ENCODE peak calls at places on chromosomes 2 and 18, in five cellular contexts. One of them, this sample, is unnamed.

GRCh38 chr2:175057078-175057685 is 52.0 kb upstream of the CHN1 start:
- DNase-seq in HL-60: no peak
- DNase-seq in neural progenitor cell: no peak
- DNase-seq in fibroblast of pulmonary artery: no peak
- DNase-seq in AG04450: no peak
- DNase-seq in this sample: no peak

GRCh38 chr18:10122116-10122515 is 208.3 kb downstream of the VAPA start:
- DNase-seq in HL-60: no peak
- DNase-seq in neural progenitor cell: no peak
- DNase-seq in fibroblast of pulmonary artery: peak; percentile 52
- DNase-seq in AG04450: no peak
- DNase-seq in this sample: peak; percentile 46

GRCh38 chr18:30985753-30986152 is 56.8 kb downstream of the DSC3 start:
- DNase-seq in HL-60: no peak
- DNase-seq in neural progenitor cell: no peak
- DNase-seq in fibroblast of pulmonary artery: no peak
- DNase-seq in AG04450: no peak
- DNase-seq in this sample: no peak

GRCh38 chr2:150594299-150594698 is 106.8 kb upstream of the RND3 start:
- DNase-seq in HL-60: no peak
- DNase-seq in neural progenitor cell: no peak
- DNase-seq in fibroblast of pulmonary artery: no peak
- DNase-seq in AG04450: no peak
- DNase-seq in this sample: no peak

GRCh38 chr2:17614174-17614573 is 73.7 kb downstream of the VSNL1 start:
- DNase-seq in HL-60: no peak
- DNase-seq in neural progenitor cell: no peak
- DNase-seq in fibroblast of pulmonary artery: no peak
- DNase-seq in AG04450: no peak
- DNase-seq in this sample: no peak

GRCh38 chr2:52639692-52640091 is 1127.9 kb upstream of the CHAC2 start:
- DNase-seq in HL-60: no peak
- DNase-seq in neural progenitor cell: no peak
- DNase-seq in fibroblast of pulmonary artery: peak; percentile 10
- DNase-seq in AG04450: peak; percentile 16
- DNase-seq in this sample: peak; percentile 2

GRCh38 chr2:5123597-5124196 is 568.5 kb upstream of the SOX11 start:
- DNase-seq in HL-60: no peak
- DNase-seq in neural progenitor cell: no peak
- DNase-seq in fibroblast of pulmonary artery: no peak
- DNase-seq in AG04450: no peak
- DNase-seq in this sample: no peak

GRCh38 chr2:10501980-10502802 is 54.1 kb upstream of the ODC1 start:
- DNase-seq in HL-60: no peak
- DNase-seq in neural progenitor cell: no peak
- DNase-seq in fibroblast of pulmonary artery: no peak
- DNase-seq in AG04450: no peak
- DNase-seq in this sample: no peak

GRCh38 chr2:32058130-32058529 is 5.2 kb upstream of the SPAST start:
- DNase-seq in HL-60: no peak
- DNase-seq in neural progenitor cell: no peak
- DNase-seq in fibroblast of pulmonary artery: peak; percentile 22
- DNase-seq in AG04450: no peak
- DNase-seq in this sample: peak; percentile 22

GRCh38 chr2:178819992-178820391 is 12.8 kb upstream of the TTN start:
- DNase-seq in HL-60: no peak
- DNase-seq in neural progenitor cell: no peak
- DNase-seq in fibroblast of pulmonary artery: no peak
- DNase-seq in AG04450: no peak
- DNase-seq in this sample: peak; percentile 16

GRCh38 chr2:130366720-130367119 is 10.9 kb downstream of the PTPN18 start:
- DNase-seq in HL-60: no peak
- DNase-seq in neural progenitor cell: no peak
- DNase-seq in fibroblast of pulmonary artery: no peak
- DNase-seq in AG04450: no peak
- DNase-seq in this sample: no peak

GRCh38 chr2:176171331-176172006 is 14.4 kb downstream of the HOXD3 start:
- DNase-seq in HL-60: no peak
- DNase-seq in neural progenitor cell: peak; percentile 67
- DNase-seq in fibroblast of pulmonary artery: no peak
- DNase-seq in AG04450: no peak
- DNase-seq in this sample: no peak

GRCh38 chr2:217361491-217361890 is 501.6 kb upstream of the TNP1 start:
- DNase-seq in HL-60: no peak
- DNase-seq in neural progenitor cell: no peak
- DNase-seq in fibroblast of pulmonary artery: no peak
- DNase-seq in AG04450: no peak
- DNase-seq in this sample: peak; percentile 71

GRCh38 chr2:101967826-101968498 is 23.8 kb upstream of the IL1R2 start:
- DNase-seq in HL-60: no peak
- DNase-seq in neural progenitor cell: no peak
- DNase-seq in fibroblast of pulmonary artery: peak; percentile 78
- DNase-seq in AG04450: no peak
- DNase-seq in this sample: peak; percentile 85

GRCh38 chr18:45526120-45526841 is 89.0 kb upstream of the SLC14A2 start:
- DNase-seq in HL-60: no peak
- DNase-seq in neural progenitor cell: no peak
- DNase-seq in fibroblast of pulmonary artery: peak; percentile 6
- DNase-seq in AG04450: no peak
- DNase-seq in this sample: peak; percentile 85

GRCh38 chr2:44005831-44006230 is 10.0 kb upstream of the LRPPRC start:
- DNase-seq in HL-60: no peak
- DNase-seq in neural progenitor cell: no peak
- DNase-seq in fibroblast of pulmonary artery: no peak
- DNase-seq in AG04450: no peak
- DNase-seq in this sample: no peak

GRCh38 chr2:144517825-144518699 is 1.9 kb downstream of the ZEB2 start:
- DNase-seq in HL-60: no peak
- DNase-seq in neural progenitor cell: peak; percentile 54
- DNase-seq in fibroblast of pulmonary artery: no peak
- DNase-seq in AG04450: no peak
- DNase-seq in this sample: peak; percentile 65

GRCh38 chr2:142220901-142221300 is 90.1 kb upstream of the LRP1B start:
- DNase-seq in HL-60: no peak
- DNase-seq in neural progenitor cell: no peak
- DNase-seq in fibroblast of pulmonary artery: peak; percentile 27
- DNase-seq in AG04450: no peak
- DNase-seq in this sample: no peak

GRCh38 chr2:135164431-135164830 is 112.3 kb downstream of the RAB3GAP1 start:
- DNase-seq in HL-60: no peak
- DNase-seq in neural progenitor cell: no peak
- DNase-seq in fibroblast of pulmonary artery: peak; percentile 54
- DNase-seq in AG04450: peak; percentile 29
- DNase-seq in this sample: peak; percentile 37

GRCh38 chr2:152716805-152717241 is 438 bp downstream of the PRPF40A start:
- DNase-seq in HL-60: no peak
- DNase-seq in neural progenitor cell: peak; percentile 72
- DNase-seq in fibroblast of pulmonary artery: no peak
- DNase-seq in AG04450: no peak
- DNase-seq in this sample: no peak

GRCh38 chr2:20212459-20212870 is 12.5 kb downstream of the SDC1 start:
- DNase-seq in HL-60: no peak
- DNase-seq in neural progenitor cell: no peak
- DNase-seq in fibroblast of pulmonary artery: peak; percentile 65
- DNase-seq in AG04450: no peak
- DNase-seq in this sample: no peak

GRCh38 chr2:124983595-124983994 is 958.5 kb downstream of the CNTNAP5 start:
- DNase-seq in HL-60: no peak
- DNase-seq in neural progenitor cell: no peak
- DNase-seq in fibroblast of pulmonary artery: peak; percentile 2
- DNase-seq in AG04450: no peak
- DNase-seq in this sample: peak; percentile 13

GRCh38 chr2:44736270-44736942 is 205.1 kb upstream of the SIX3 start:
- DNase-seq in HL-60: no peak
- DNase-seq in neural progenitor cell: no peak
- DNase-seq in fibroblast of pulmonary artery: no peak
- DNase-seq in AG04450: no peak
- DNase-seq in this sample: no peak

GRCh38 chr2:223642496-223642895 is 40.3 kb upstream of the SCG2 start:
- DNase-seq in HL-60: peak; percentile 69
- DNase-seq in neural progenitor cell: no peak
- DNase-seq in fibroblast of pulmonary artery: peak; percentile 45
- DNase-seq in AG04450: no peak
- DNase-seq in this sample: no peak

GRCh38 chr2:24635181-24635580 is 144.1 kb downstream of the NCOA1 start:
- DNase-seq in HL-60: no peak
- DNase-seq in neural progenitor cell: no peak
- DNase-seq in fibroblast of pulmonary artery: peak; percentile 2
- DNase-seq in AG04450: no peak
- DNase-seq in this sample: peak; percentile 58

GRCh38 chr2:18092760-18093159 is 214.3 kb downstream of the KCNS3 start:
- DNase-seq in HL-60: no peak
- DNase-seq in neural progenitor cell: no peak
- DNase-seq in fibroblast of pulmonary artery: no peak
- DNase-seq in AG04450: no peak
- DNase-seq in this sample: no peak

GRCh38 chr2:19048593-19049264 is 309.7 kb downstream of the OSR1 start:
- DNase-seq in HL-60: no peak
- DNase-seq in neural progenitor cell: no peak
- DNase-seq in fibroblast of pulmonary artery: peak; percentile 73
- DNase-seq in AG04450: no peak
- DNase-seq in this sample: peak; percentile 33

GRCh38 chr2:46549159-46549902 is 70.0 kb downstream of the TMEM247 start:
- DNase-seq in HL-60: no peak
- DNase-seq in neural progenitor cell: no peak
- DNase-seq in fibroblast of pulmonary artery: no peak
- DNase-seq in AG04450: no peak
- DNase-seq in this sample: no peak
- H3K4me3 ChIP-seq in HL-60: no peak overlapping the region
- H3K4me3 ChIP-seq in neural progenitor cell: no peak overlapping the region
- H3K4me3 ChIP-seq in fibroblast of pulmonary artery: no peak overlapping the region
- H3K4me3 ChIP-seq in AG04450: no peak overlapping the region
- H3K4me3 ChIP-seq in this sample: no peak overlapping the region

DNA sequence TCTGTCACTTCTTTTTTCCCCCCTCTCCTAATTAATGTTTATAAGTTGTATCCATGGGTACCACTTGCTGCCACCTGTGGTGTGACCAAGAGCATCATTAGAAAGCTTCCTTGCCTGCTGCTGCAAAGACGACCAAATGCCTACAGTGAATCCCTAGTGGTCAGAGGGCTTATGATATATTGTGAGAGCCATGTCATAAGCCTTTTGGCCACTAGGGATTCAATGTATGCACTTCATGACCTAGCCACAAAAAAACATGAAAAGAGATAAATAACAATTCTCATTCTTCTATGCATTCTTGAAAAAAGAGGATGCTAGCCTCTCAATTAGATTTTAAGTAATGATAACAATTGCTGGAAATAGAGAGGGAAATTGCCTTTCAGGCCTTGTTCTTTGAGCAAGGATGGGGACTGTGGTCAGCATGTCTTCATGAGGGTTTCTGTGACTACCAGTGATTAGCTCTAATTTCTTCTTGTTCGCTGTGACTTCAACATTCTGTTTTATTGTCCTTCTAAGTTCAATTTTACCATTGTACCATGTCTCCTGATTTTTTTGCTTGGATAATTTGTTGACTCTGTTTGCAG is 435.3 kb downstream of the TGIF1 start:
- DNase-seq in HL-60: peak; percentile 18
- DNase-seq in neural progenitor cell: peak; percentile 35
- DNase-seq in fibroblast of pulmonary artery: no peak
- DNase-seq in AG04450: no peak
- DNase-seq in this sample: no peak
- TF ChIP-seq CTCF in HL-60: peak; percentile 34
- TF ChIP-seq CTCF in neural progenitor cell: peak; percentile 54
- TF ChIP-seq CTCF in fibroblast of pulmonary artery: peak; percentile 22
- TF ChIP-seq CTCF in AG04450: peak; percentile 28
- TF ChIP-seq CTCF in this sample: peak; percentile 16

GRCh38 chr2:218882463-218882821 is 1.8 kb downstream of the WNT10A start:
- DNase-seq in HL-60: peak; percentile 38
- DNase-seq in neural progenitor cell: no peak
- DNase-seq in fibroblast of pulmonary artery: no peak
- DNase-seq in AG04450: no peak
- DNase-seq in this sample: no peak
- H3K4me3 ChIP-seq in HL-60: no peak overlapping the region
- H3K4me3 ChIP-seq in neural progenitor cell: no peak overlapping the region
- H3K4me3 ChIP-seq in fibroblast of pulmonary artery: no peak overlapping the region
- H3K4me3 ChIP-seq in AG04450: no peak overlapping the region
- H3K4me3 ChIP-seq in this sample: no peak overlapping the region

DNA sequence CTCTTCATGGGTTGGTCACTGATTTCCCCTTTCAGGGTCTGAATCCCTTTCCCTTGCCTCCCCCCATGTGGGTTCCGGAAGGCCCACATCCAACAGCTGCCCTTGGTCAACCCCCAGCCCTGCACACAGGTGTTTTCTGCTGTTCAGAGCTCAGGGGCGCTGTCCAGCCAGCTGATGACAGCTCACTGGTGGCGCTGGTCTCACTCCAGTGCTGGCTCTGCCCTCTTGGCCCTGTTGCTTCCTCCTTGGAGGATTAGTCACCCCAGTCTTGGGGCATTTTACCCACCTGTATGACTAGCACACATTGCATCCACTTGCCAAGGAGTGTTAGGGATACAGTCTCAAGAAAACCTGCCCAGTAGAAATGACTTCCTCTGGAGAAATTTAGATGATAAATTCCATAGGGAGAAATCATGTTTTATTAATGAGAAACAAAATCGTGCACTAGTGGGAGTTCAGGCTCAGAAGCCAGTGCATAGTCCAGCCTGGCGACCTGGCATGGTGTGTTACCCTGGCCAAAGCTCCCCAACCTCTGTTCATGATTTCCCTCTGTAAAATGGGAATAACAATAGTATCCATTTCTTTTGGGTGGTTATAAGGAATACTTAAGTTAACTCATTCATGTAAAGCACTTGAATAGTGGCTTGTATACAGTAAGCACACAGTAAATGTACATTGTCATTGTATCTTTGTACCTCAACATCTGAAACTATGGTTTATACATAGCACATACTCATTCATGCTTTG is 21.6 kb downstream of the CRIM1 start:
- DNase-seq in HL-60: no peak
- DNase-seq in neural progenitor cell: no peak
- DNase-seq in fibroblast of pulmonary artery: no peak
- DNase-seq in AG04450: no peak
- DNase-seq in this sample: no peak
- TF ChIP-seq CTCF in HL-60: no peak
- TF ChIP-seq CTCF in neural progenitor cell: no peak
- TF ChIP-seq CTCF in fibroblast of pulmonary artery: no peak
- TF ChIP-seq CTCF in AG04450: no peak
- TF ChIP-seq CTCF in this sample: no peak

This sample was measured in fibroblast of the aortic adventitia.